ENCODE peak calls at places on chromosomes 4 and X, in six cellular contexts. One of them, this sample, is unnamed.

GRCh38 chr4:147799986-147800555 is 68.2 kb downstream of the ARHGAP10 start:
- DNase-seq in T follicular helper cell: peak; percentile 15
- DNase-seq in left lung: no peak
- DNase-seq in astrocyte: peak; percentile 36
- DNase-seq in stimulated activated CD8-positive, alpha-beta memory T cell treated with anti-CD3 and anti-CD28 coated beads, Interleukin-15, amount 100 ng/mL, for 1 hour: peak; percentile 7
- DNase-seq in SK-N-SH: no peak
- DNase-seq in this sample: peak; percentile 44

GRCh38 chrX:53279296-53280237 is 1.8 kb downstream of the IQSEC2 start:
- DNase-seq in T follicular helper cell: no peak
- DNase-seq in left lung: no peak
- DNase-seq in astrocyte: no peak
- DNase-seq in stimulated activated CD8-positive, alpha-beta memory T cell treated with anti-CD3 and anti-CD28 coated beads, Interleukin-15, amount 100 ng/mL, for 1 hour: no peak
- DNase-seq in SK-N-SH: no peak
- DNase-seq in this sample: no peak

GRCh38 chr4:121936101-121936500 is 15.8 kb downstream of the TRPC3 start:
- DNase-seq in T follicular helper cell: no peak
- DNase-seq in left lung: no peak
- DNase-seq in astrocyte: no peak
- DNase-seq in stimulated activated CD8-positive, alpha-beta memory T cell treated with anti-CD3 and anti-CD28 coated beads, Interleukin-15, amount 100 ng/mL, for 1 hour: no peak
- DNase-seq in SK-N-SH: no peak
- DNase-seq in this sample: no peak

GRCh38 chrX:15292861-15293260 is 22.6 kb downstream of the ASB11 start:
- DNase-seq in T follicular helper cell: no peak
- DNase-seq in left lung: no peak
- DNase-seq in astrocyte: no peak
- DNase-seq in stimulated activated CD8-positive, alpha-beta memory T cell treated with anti-CD3 and anti-CD28 coated beads, Interleukin-15, amount 100 ng/mL, for 1 hour: no peak
- DNase-seq in SK-N-SH: no peak
- DNase-seq in this sample: no peak

GRCh38 chr4:152836936-152837335 is 57.2 kb downstream of the ARFIP1 start:
- DNase-seq in T follicular helper cell: no peak
- DNase-seq in left lung: no peak
- DNase-seq in astrocyte: no peak
- DNase-seq in stimulated activated CD8-positive, alpha-beta memory T cell treated with anti-CD3 and anti-CD28 coated beads, Interleukin-15, amount 100 ng/mL, for 1 hour: no peak
- DNase-seq in SK-N-SH: no peak
- DNase-seq in this sample: no peak

GRCh38 chrX:149074429-149074828 is 430.7 kb downstream of the IDS start:
- DNase-seq in T follicular helper cell: no peak
- DNase-seq in left lung: peak; percentile 39
- DNase-seq in astrocyte: no peak
- DNase-seq in stimulated activated CD8-positive, alpha-beta memory T cell treated with anti-CD3 and anti-CD28 coated beads, Interleukin-15, amount 100 ng/mL, for 1 hour: no peak
- DNase-seq in SK-N-SH: no peak
- DNase-seq in this sample: no peak

GRCh38 chr4:156596026-156596425 is 375.6 kb downstream of the PDGFC start:
- DNase-seq in T follicular helper cell: no peak
- DNase-seq in left lung: no peak
- DNase-seq in astrocyte: peak; percentile 88
- DNase-seq in stimulated activated CD8-positive, alpha-beta memory T cell treated with anti-CD3 and anti-CD28 coated beads, Interleukin-15, amount 100 ng/mL, for 1 hour: no peak
- DNase-seq in SK-N-SH: no peak
- DNase-seq in this sample: no peak

GRCh38 chr4:6420036-6420435 is 52.4 kb downstream of the PPP2R2C start:
- DNase-seq in T follicular helper cell: no peak
- DNase-seq in left lung: no peak
- DNase-seq in astrocyte: no peak
- DNase-seq in stimulated activated CD8-positive, alpha-beta memory T cell treated with anti-CD3 and anti-CD28 coated beads, Interleukin-15, amount 100 ng/mL, for 1 hour: no peak
- DNase-seq in SK-N-SH: no peak
- DNase-seq in this sample: no peak

GRCh38 chrX:44431206-44431605 is 87.7 kb upstream of the EFHC2 start:
- DNase-seq in T follicular helper cell: no peak
- DNase-seq in left lung: no peak
- DNase-seq in astrocyte: peak; percentile 41
- DNase-seq in stimulated activated CD8-positive, alpha-beta memory T cell treated with anti-CD3 and anti-CD28 coated beads, Interleukin-15, amount 100 ng/mL, for 1 hour: no peak
- DNase-seq in SK-N-SH: no peak
- DNase-seq in this sample: no peak

GRCh38 chr4:24419147-24420034 is 165.0 kb downstream of the DHX15 start:
- DNase-seq in T follicular helper cell: peak; percentile 40
- DNase-seq in left lung: peak; percentile 54
- DNase-seq in astrocyte: peak; percentile 62
- DNase-seq in stimulated activated CD8-positive, alpha-beta memory T cell treated with anti-CD3 and anti-CD28 coated beads, Interleukin-15, amount 100 ng/mL, for 1 hour: peak; percentile 24
- DNase-seq in SK-N-SH: peak; percentile 63
- DNase-seq in this sample: peak; percentile 71

GRCh38 chr4:35423104-35423503 is 821.2 kb downstream of the ARAP2 start:
- DNase-seq in T follicular helper cell: no peak
- DNase-seq in left lung: no peak
- DNase-seq in astrocyte: no peak
- DNase-seq in stimulated activated CD8-positive, alpha-beta memory T cell treated with anti-CD3 and anti-CD28 coated beads, Interleukin-15, amount 100 ng/mL, for 1 hour: no peak
- DNase-seq in SK-N-SH: no peak
- DNase-seq in this sample: no peak

GRCh38 chr4:25970691-25971427 is 56.8 kb downstream of the SMIM20 start:
- DNase-seq in T follicular helper cell: no peak
- DNase-seq in left lung: no peak
- DNase-seq in astrocyte: peak; percentile 36
- DNase-seq in stimulated activated CD8-positive, alpha-beta memory T cell treated with anti-CD3 and anti-CD28 coated beads, Interleukin-15, amount 100 ng/mL, for 1 hour: no peak
- DNase-seq in SK-N-SH: no peak
- DNase-seq in this sample: no peak

GRCh38 chrX:120308959-120309872 is 2.0 kb downstream of the TMEM255A start:
- DNase-seq in T follicular helper cell: peak; percentile 60
- DNase-seq in left lung: peak; percentile 73
- DNase-seq in astrocyte: peak; percentile 65
- DNase-seq in stimulated activated CD8-positive, alpha-beta memory T cell treated with anti-CD3 and anti-CD28 coated beads, Interleukin-15, amount 100 ng/mL, for 1 hour: peak; percentile 43
- DNase-seq in SK-N-SH: peak; percentile 54
- DNase-seq in this sample: peak; percentile 41

GRCh38 chr4:13162886-13163285 is 321.3 kb downstream of the RAB28 start:
- DNase-seq in T follicular helper cell: no peak
- DNase-seq in left lung: no peak
- DNase-seq in astrocyte: peak; percentile 90
- DNase-seq in stimulated activated CD8-positive, alpha-beta memory T cell treated with anti-CD3 and anti-CD28 coated beads, Interleukin-15, amount 100 ng/mL, for 1 hour: no peak
- DNase-seq in SK-N-SH: no peak
- DNase-seq in this sample: no peak

GRCh38 chr4:26141916-26142638 is 178.7 kb upstream of the RBPJ start:
- DNase-seq in T follicular helper cell: no peak
- DNase-seq in left lung: no peak
- DNase-seq in astrocyte: no peak
- DNase-seq in stimulated activated CD8-positive, alpha-beta memory T cell treated with anti-CD3 and anti-CD28 coated beads, Interleukin-15, amount 100 ng/mL, for 1 hour: no peak
- DNase-seq in SK-N-SH: no peak
- DNase-seq in this sample: no peak

GRCh38 chrX:48961585-48962091 is 4.2 kb upstream of the OTUD5 start:
- DNase-seq in T follicular helper cell: no peak
- DNase-seq in left lung: no peak
- DNase-seq in astrocyte: no peak
- DNase-seq in stimulated activated CD8-positive, alpha-beta memory T cell treated with anti-CD3 and anti-CD28 coated beads, Interleukin-15, amount 100 ng/mL, for 1 hour: no peak
- DNase-seq in SK-N-SH: no peak
- DNase-seq in this sample: no peak

GRCh38 chr4:123856689-123857545 is 460.3 kb downstream of the SPRY1 start:
- DNase-seq in T follicular helper cell: no peak
- DNase-seq in left lung: no peak
- DNase-seq in astrocyte: peak; percentile 40
- DNase-seq in stimulated activated CD8-positive, alpha-beta memory T cell treated with anti-CD3 and anti-CD28 coated beads, Interleukin-15, amount 100 ng/mL, for 1 hour: no peak
- DNase-seq in SK-N-SH: peak; percentile 41
- DNase-seq in this sample: no peak

This sample was measured in activated CD4-positive, CD25-positive, alpha-beta regulatory T cell treated with anti-CD3 and anti-CD28 coated beads, Interleukin-2, amount 50 U/mL, for 72 hours.